ENCODE peak calls at places on chromosome X, in nine cellular contexts. T is CD8-positive, alpha-beta T cell; F is endothelial cell; C is activated CD8-positive, alpha-beta memory T cell treated with anti-CD3 and anti-CD28 coated beads for 48 hours; X is SW 1271; H is stimulated activated effector memory CD8-positive, alpha-beta T cell treated with anti-CD3 and anti-CD28 coated beads, Interleukin-12 subunit alpha, Interleukin-12 subunit beta, amount 100 ng/mL, for 72 hours; V is CD4-positive, alpha-beta T cell; Z is G401; L is NCI-H1417 treated with DMSO at 0.1 percent for 48 hours. Q is an unnamed sample.

GRCh38 chrX:53281321-53281822 is at the start of gene IQSEC2:
- DNase-seq in T (no peak), F (peak), C (no peak), X (peak), H (no peak), V (no peak), Z (peak), L (no peak), Q (no peak)

GRCh38 chrX:45329217-45329616 is 128.5 kb upstream of the DIPK2B start:
- DNase-seq in T (no peak), F (no peak), C (no peak), X (no peak), H (no peak), V (no peak), Z (no peak), L (no peak), Q (no peak)

GRCh38 chrX:151754042-151754419 is 19.5 kb downstream of the CNGA2 start:
- DNase-seq in T (no peak), F (no peak), C (no peak), X (no peak), H (no peak), V (no peak), Z (no peak), L (no peak), Q (peak)

GRCh38 chrX:73266766-73267165 is 52.1 kb upstream of the NAP1L2 start:
- DNase-seq in T (no peak), F (no peak), C (no peak), X (no peak), H (no peak), V (no peak), Z (no peak), L (no peak), Q (no peak)

GRCh38 chrX:1581132-1581531 is 10.3 kb upstream of the AKAP17A start:
- DNase-seq in T (peak), F (no peak), C (peak), X (no peak), H (peak), V (peak), Z (no peak), L (no peak), Q (peak)

GRCh38 chrX:44651347-44651746 is 108.7 kb upstream of the FUNDC1 start:
- DNase-seq in T (no peak), F (peak), C (no peak), X (no peak), H (no peak), V (no peak), Z (peak), L (no peak), Q (no peak)

GRCh38 chrX:47608130-47608810 is 11.4 kb downstream of the SYN1 start:
- DNase-seq in T (no peak), F (no peak), C (no peak), X (no peak), H (no peak), V (no peak), Z (no peak), L (no peak), Q (no peak)

GRCh38 chrX:115560978-115561604 is at the start of gene PLS3:
- DNase-seq in T (no peak), F (peak), C (no peak), X (peak), H (peak), V (no peak), Z (peak), L (no peak), Q (peak)

GRCh38 chrX:99800016-99800415 is 610.1 kb downstream of the PCDH19 start:
- DNase-seq in T (no peak), F (no peak), C (no peak), X (no peak), H (no peak), V (no peak), Z (no peak), L (no peak), Q (no peak)

GRCh38 chrX:40009462-40009851 is 88.3 kb downstream of the BCOR start:
- DNase-seq in T (no peak), F (no peak), C (no peak), X (no peak), H (no peak), V (no peak), Z (no peak), L (no peak), Q (no peak)

GRCh38 chrX:703466-704210 is 73.0 kb downstream of the SHOX start:
- DNase-seq in T (no peak), F (no peak), C (no peak), X (no peak), H (no peak), V (no peak), Z (no peak), L (no peak), Q (no peak)

GRCh38 chrX:100710816-100711215 is 21.1 kb downstream of the SYTL4 start:
- DNase-seq in T (no peak), F (no peak), C (no peak), X (no peak), H (no peak), V (no peak), Z (no peak), L (no peak), Q (no peak)

GRCh38 chrX:120536056-120536455 is 24.7 kb downstream of the CUL4B start:
- DNase-seq in T (no peak), F (no peak), C (no peak), X (no peak), H (no peak), V (no peak), Z (no peak), L (no peak), Q (no peak)

GRCh38 chrX:84907324-84907946 is 96.2 kb upstream of the APOOL start:
- DNase-seq in T (no peak), F (no peak), C (no peak), X (no peak), H (no peak), V (no peak), Z (peak), L (no peak), Q (peak)

GRCh38 chrX:3044196-3044595 is 2.9 kb downstream of the ARSF start:
- DNase-seq in T (no peak), F (no peak), C (no peak), X (no peak), H (no peak), V (no peak), Z (no peak), L (no peak), Q (no peak)

GRCh38 chrX:86002076-86002896 is 45.1 kb downstream of the CHM start:
- DNase-seq in T (peak), F (peak), C (no peak), X (no peak), H (no peak), V (no peak), Z (no peak), L (no peak), Q (peak)

GRCh38 chrX:13260598-13260997 is 59.3 kb downstream of the ATXN3L start:
- DNase-seq in T (no peak), F (no peak), C (no peak), X (no peak), H (no peak), V (no peak), Z (no peak), L (no peak), Q (no peak)

GRCh38 chrX:118682258-118683014 is 45.0 kb upstream of the IL13RA1 start:
- DNase-seq in T (no peak), F (no peak), C (no peak), X (no peak), H (no peak), V (no peak), Z (no peak), L (no peak), Q (peak)

GRCh38 chrX:133928365-133928764 is 57.0 kb downstream of the GPC3 start:
- DNase-seq in T (no peak), F (no peak), C (no peak), X (no peak), H (no peak), V (no peak), Z (no peak), L (no peak), Q (no peak)

GRCh38 chrX:16771483-16772398 is 14.5 kb upstream of the TXLNG start:
- DNase-seq in T (no peak), F (peak), C (no peak), X (no peak), H (no peak), V (no peak), Z (peak), L (peak), Q (peak)

GRCh38 chrX:119015407-119016242 is 41.2 kb downstream of the LONRF3 start:
- DNase-seq in T (no peak), F (no peak), C (no peak), X (peak), H (peak), V (no peak), Z (peak), L (no peak), Q (no peak)

GRCh38 chrX:43176686-43177085 is 398.7 kb upstream of the PPP1R2C start:
- DNase-seq in T (no peak), F (no peak), C (no peak), X (no peak), H (no peak), V (no peak), Z (no peak), L (no peak), Q (no peak)

GRCh38 chrX:148588649-148589310 is 88.4 kb downstream of the AFF2 start:
- DNase-seq in T (no peak), F (no peak), C (no peak), X (no peak), H (no peak), V (no peak), Z (peak), L (no peak), Q (no peak)

GRCh38 chrX:123311486-123311885 is 127.4 kb downstream of the GRIA3 start:
- DNase-seq in T (no peak), F (no peak), C (no peak), X (no peak), H (no peak), V (no peak), Z (no peak), L (no peak), Q (no peak)

GRCh38 chrX:85851418-85851817 is 195.9 kb downstream of the CHM start:
- DNase-seq in T (no peak), F (peak), C (no peak), X (no peak), H (no peak), V (no peak), Z (peak), L (no peak), Q (no peak)

Q was measured in NCI-H146.